ENCODE peak calls at places on chromosomes 5 and 9, in nine cellular contexts. A, X, H, L, P, J, V, O and E are unnamed samples.

GRCh38 chr5:64299805-64300204 is 134.2 kb downstream of the RNF180 start:
- DNase-seq in A (no peak), X (no peak), H (no peak), L (no peak), P (no peak), J (peak; percentile 90), V (peak; percentile 17), O (no peak), E (no peak)

GRCh38 chr9:109474170-109474569 is 23.9 kb downstream of the PTPN3 start:
- DNase-seq in A (no peak), X (no peak), H (no peak), L (no peak), P (no peak), J (no peak), V (no peak), O (no peak), E (no peak)

GRCh38 chr9:110016340-110016739 is 191.6 kb downstream of the C9orf152 start:
- DNase-seq in A (peak; percentile 90), X (no peak), H (peak; percentile 73), L (no peak), P (no peak), J (peak; percentile 63), V (peak; percentile 67), O (peak; percentile 48), E (no peak)

GRCh38 chr5:2883771-2884170 is 132.3 kb upstream of the IRX2 start:
- DNase-seq in A (no peak), X (no peak), H (no peak), L (peak; percentile 42), P (no peak), J (no peak), V (no peak), O (no peak), E (no peak)

GRCh38 chr5:169299146-169299545 is 1.8 kb downstream of the SLIT3 start:
- DNase-seq in A (no peak), X (no peak), H (no peak), L (no peak), P (no peak), J (no peak), V (no peak), O (no peak), E (no peak)

GRCh38 chr5:11588803-11589202 is 315.4 kb downstream of the CTNND2 start:
- DNase-seq in A (no peak), X (no peak), H (no peak), L (no peak), P (no peak), J (no peak), V (no peak), O (no peak), E (no peak)

GRCh38 chr5:173457482-173457881 is 129.3 kb upstream of the STC2 start:
- DNase-seq in A (peak; percentile 53), X (no peak), H (no peak), L (no peak), P (peak; percentile 35), J (peak; percentile 21), V (peak; percentile 39), O (no peak), E (no peak)

GRCh38 chr5:66595877-66596790 is at the start of gene MAST4:
- DNase-seq in A (peak; percentile 69), X (peak; percentile 78), H (peak; percentile 69), L (peak; percentile 90), P (peak; percentile 90), J (peak; percentile 52), V (peak; percentile 91), O (peak; percentile 18), E (peak; percentile 92)

GRCh38 chr9:15416880-15417279 is 5.8 kb upstream of the SNAPC3 start:
- DNase-seq in A (peak; percentile 52), X (peak; percentile 59), H (peak; percentile 30), L (no peak), P (no peak), J (peak; percentile 74), V (peak; percentile 72), O (peak; percentile 10), E (no peak)